ENCODE peak calls at places on chromosomes 5 and 9, in six cellular contexts. D is substantia nigra; S is fibroblast of the aortic adventitia; X is heart right ventricle; G is effector memory CD8-positive, alpha-beta T cell; V is MCF 10A. F is an unnamed sample.

GRCh38 chr5:114310666-114311065 is 51.2 kb upstream of the KCNN2 start:
- DNase-seq in D (no peak), S (no peak), X (no peak), G (no peak), V (no peak), F (no peak)

GRCh38 chr5:169139381-169140125 is 161.4 kb downstream of the SLIT3 start:
- DNase-seq in D (no peak), S (peak; percentile 70), X (no peak), G (no peak), V (no peak), F (no peak)

GRCh38 chr9:131237931-131238401 is 38.3 kb downstream of the FAM78A start:
- DNase-seq in D (peak; percentile 24), S (peak; percentile 78), X (peak; percentile 75), G (peak; percentile 82), V (peak; percentile 19), F (peak; percentile 66)

GRCh38 chr9:128411373-128412119 is 9.1 kb upstream of the CERCAM start:
- DNase-seq in D (no peak), S (no peak), X (no peak), G (no peak), V (no peak), F (no peak)

GRCh38 chr5:148381906-148382305 is 1.9 kb upstream of the FBXO38 start:
- DNase-seq in D (no peak), S (no peak), X (no peak), G (no peak), V (peak; percentile 15), F (no peak)

GRCh38 chr5:10584714-10585113 is 20.8 kb downstream of the ANKRD33B start:
- DNase-seq in D (no peak), S (no peak), X (no peak), G (no peak), V (no peak), F (no peak)

GRCh38 chr5:159056201-159056600 is 43.5 kb downstream of the EBF1 start:
- DNase-seq in D (no peak), S (no peak), X (no peak), G (no peak), V (no peak), F (peak; percentile 9)

GRCh38 chr5:10036136-10036535 is 213.6 kb downstream of the ATPSCKMT start:
- DNase-seq in D (no peak), S (peak; percentile 37), X (no peak), G (no peak), V (peak; percentile 92), F (no peak)

GRCh38 chr5:15929616-15930303 is 249.8 kb downstream of the MARCHF11 start:
- DNase-seq in D (no peak), S (peak; percentile 83), X (no peak), G (no peak), V (no peak), F (no peak)

GRCh38 chr5:124927735-124928134 is 181.3 kb upstream of the ZNF608 start:
- DNase-seq in D (no peak), S (peak; percentile 72), X (no peak), G (no peak), V (peak; percentile 74), F (no peak)

GRCh38 chr5:142091922-142092321 is 16.7 kb upstream of the NDFIP1 start:
- DNase-seq in D (no peak), S (no peak), X (no peak), G (no peak), V (no peak), F (no peak)

GRCh38 chr5:55232985-55233928 is at the start of gene CCNO:
- DNase-seq in D (no peak), S (peak; percentile 61), X (peak; percentile 67), G (peak; percentile 51), V (peak; percentile 89), F (peak; percentile 51)

GRCh38 chr5:17070646-17071045 is 134.6 kb upstream of the MYO10 start:
- DNase-seq in D (no peak), S (no peak), X (no peak), G (no peak), V (no peak), F (no peak)

GRCh38 chr9:84722388-84722989 is 53.0 kb downstream of the NTRK2 start:
- DNase-seq in D (no peak), S (no peak), X (no peak), G (no peak), V (no peak), F (no peak)

GRCh38 chr5:40277161-40277906 is 402.4 kb upstream of the PTGER4 start:
- DNase-seq in D (no peak), S (no peak), X (no peak), G (no peak), V (no peak), F (no peak)

GRCh38 chr5:96881511-96882115 is 5.3 kb downstream of the ERAP2 start:
- DNase-seq in D (no peak), S (peak; percentile 91), X (no peak), G (no peak), V (peak; percentile 13), F (no peak)

GRCh38 chr5:157215826-157216167 is 35.2 kb downstream of the ITK start:
- DNase-seq in D (no peak), S (no peak), X (no peak), G (no peak), V (no peak), F (no peak)

GRCh38 chr5:152606739-152607138 is 201.7 kb upstream of the NMUR2 start:
- DNase-seq in D (no peak), S (no peak), X (no peak), G (no peak), V (no peak), F (no peak)

GRCh38 chr9:75111019-75111622 is 22.8 kb downstream of the OSTF1 start:
- DNase-seq in D (no peak), S (no peak), X (no peak), G (no peak), V (peak; percentile 77), F (no peak)

GRCh38 chr5:134242146-134242545 is 16.3 kb upstream of the PPP2CA start:
- DNase-seq in D (no peak), S (peak; percentile 37), X (no peak), G (no peak), V (peak; percentile 16), F (no peak)

GRCh38 chr9:9556865-9557803 is 1055.7 kb downstream of the PTPRD start:
- DNase-seq in D (no peak), S (no peak), X (no peak), G (no peak), V (no peak), F (no peak)

GRCh38 chr9:21875893-21876292 is 73.5 kb downstream of the MTAP start:
- DNase-seq in D (no peak), S (no peak), X (no peak), G (no peak), V (no peak), F (no peak)

GRCh38 chr5:134018154-134018985 is 13.6 kb upstream of the VDAC1 start:
- DNase-seq in D (no peak), S (peak; percentile 77), X (no peak), G (no peak), V (no peak), F (no peak)

F was measured in naive B cell.